ENCODE peak calls at places on chromosomes 2 and 18, in seven cellular contexts. F is CD4-positive, alpha-beta T cell; Z is neuronal stem cell; I is GM23338; U is neural progenitor cell; H is spleen; T is A549. O is an unnamed sample.
A peak's percentile ranks its signal among the peaks of the same experiment; 100 is the strongest.

GRCh38 chr2:13230221-13230620 is 513.5 kb downstream of the TRIB2 start:
- DNase-seq in F (no peak), Z (no peak), I (no peak), U (no peak), H (no peak), T (no peak), O (no peak)

GRCh38 chr2:67954125-67954748 is 108.6 kb downstream of the C1D start:
- DNase-seq in F (no peak), Z (no peak), I (peak; percentile 10), U (no peak), H (no peak), T (no peak), O (peak; percentile 34)

GRCh38 chr2:19435815-19436214 is 77.4 kb upstream of the OSR1 start:
- DNase-seq in F (no peak), Z (no peak), I (no peak), U (no peak), H (no peak), T (no peak), O (no peak)

GRCh38 chr18:52348209-52348608 is 8.2 kb downstream of the DCC start:
- DNase-seq in F (no peak), Z (no peak), I (peak; percentile 83), U (peak; percentile 46), H (no peak), T (no peak), O (no peak)

GRCh38 chr2:222270436-222270835 is 28.4 kb downstream of the PAX3 start:
- DNase-seq in F (no peak), Z (no peak), I (no peak), U (no peak), H (no peak), T (no peak), O (no peak)

GRCh38 chr2:70240599-70240998 is 7.8 kb downstream of the TIA1 start:
- DNase-seq in F (no peak), Z (no peak), I (no peak), U (no peak), H (no peak), T (no peak), O (no peak)

GRCh38 chr2:60394467-60394866 is 159.0 kb downstream of the BCL11A start:
- DNase-seq in F (no peak), Z (no peak), I (no peak), U (no peak), H (no peak), T (no peak), O (no peak)

GRCh38 chr2:37326285-37326684 is 1.7 kb upstream of the PRKD3 start:
- DNase-seq in F (no peak), Z (no peak), I (no peak), U (no peak), H (no peak), T (no peak), O (no peak)

GRCh38 chr2:154484338-154485099 is 214.0 kb upstream of the KCNJ3 start:
- DNase-seq in F (no peak), Z (no peak), I (peak; percentile 4), U (no peak), H (no peak), T (no peak), O (no peak)

GRCh38 chr18:49853436-49853835 is 40.1 kb upstream of the ACAA2 start:
- DNase-seq in F (no peak), Z (no peak), I (no peak), U (no peak), H (no peak), T (no peak), O (no peak)

GRCh38 chr18:41059126-41059415 is 896.0 kb upstream of the PIK3C3 start:
- DNase-seq in F (no peak), Z (no peak), I (no peak), U (no peak), H (no peak), T (no peak), O (no peak)

GRCh38 chr18:79471048-79471447 is 75.3 kb downstream of the NFATC1 start:
- DNase-seq in F (no peak), Z (no peak), I (no peak), U (no peak), H (no peak), T (no peak), O (no peak)

GRCh38 chr2:120978359-120979050 is 242.8 kb downstream of the GLI2 start:
- DNase-seq in F (no peak), Z (no peak), I (no peak), U (no peak), H (peak; percentile 68), T (peak; percentile 29), O (no peak)

GRCh38 chr2:117977696-117978095 is 36.2 kb downstream of the CCDC93 start:
- DNase-seq in F (no peak), Z (no peak), I (no peak), U (no peak), H (no peak), T (no peak), O (no peak)

GRCh38 chr2:240719676-240720545 is 28.2 kb downstream of the AQP12A start:
- DNase-seq in F (no peak), Z (no peak), I (no peak), U (no peak), H (no peak), T (no peak), O (no peak)

GRCh38 chr2:123670286-123670685 is 354.8 kb upstream of the CNTNAP5 start:
- DNase-seq in F (no peak), Z (no peak), I (no peak), U (no peak), H (no peak), T (no peak), O (no peak)

GRCh38 chr2:212098966-212099365 is 439.6 kb downstream of the ERBB4 start:
- DNase-seq in F (no peak), Z (no peak), I (no peak), U (no peak), H (no peak), T (no peak), O (no peak)

GRCh38 chr2:98548920-98549818 is 59.1 kb downstream of the COA5 start:
- DNase-seq in F (no peak), Z (no peak), I (no peak), U (no peak), H (peak; percentile 50), T (no peak), O (no peak)

GRCh38 chr2:3637692-3638455 is 20.1 kb upstream of the ALLC start:
- DNase-seq in F (no peak), Z (no peak), I (no peak), U (no peak), H (peak; percentile 72), T (no peak), O (no peak)

GRCh38 chr2:109210431-109211200 is 81.6 kb downstream of the SH3RF3 start:
- DNase-seq in F (no peak), Z (no peak), I (no peak), U (no peak), H (no peak), T (no peak), O (no peak)

GRCh38 chr2:31579996-31580320 is 780 bp downstream of the SRD5A2 start:
- DNase-seq in F (no peak), Z (no peak), I (no peak), U (no peak), H (no peak), T (no peak), O (no peak)

GRCh38 chr18:51135361-51135760 is 62.1 kb downstream of the MEX3C start:
- DNase-seq in F (no peak), Z (no peak), I (no peak), U (no peak), H (no peak), T (no peak), O (peak; percentile 74)

GRCh38 chr2:129070663-129071062 is 752.0 kb upstream of the HS6ST1 start:
- DNase-seq in F (no peak), Z (no peak), I (no peak), U (no peak), H (no peak), T (no peak), O (no peak)

GRCh38 chr2:28977176-28977875 is 3.8 kb upstream of the TOGARAM2 start:
- DNase-seq in F (no peak), Z (no peak), I (no peak), U (no peak), H (no peak), T (no peak), O (no peak)

GRCh38 chr2:179268277-179268935 is 3.8 kb upstream of the SESTD1 start:
- DNase-seq in F (no peak), Z (no peak), I (no peak), U (peak; percentile 34), H (no peak), T (peak; percentile 7), O (peak; percentile 89)

GRCh38 chr2:46963961-46964673 is 48.5 kb upstream of the MCFD2 start:
- DNase-seq in F (no peak), Z (no peak), I (no peak), U (no peak), H (no peak), T (no peak), O (no peak)

DNA sequence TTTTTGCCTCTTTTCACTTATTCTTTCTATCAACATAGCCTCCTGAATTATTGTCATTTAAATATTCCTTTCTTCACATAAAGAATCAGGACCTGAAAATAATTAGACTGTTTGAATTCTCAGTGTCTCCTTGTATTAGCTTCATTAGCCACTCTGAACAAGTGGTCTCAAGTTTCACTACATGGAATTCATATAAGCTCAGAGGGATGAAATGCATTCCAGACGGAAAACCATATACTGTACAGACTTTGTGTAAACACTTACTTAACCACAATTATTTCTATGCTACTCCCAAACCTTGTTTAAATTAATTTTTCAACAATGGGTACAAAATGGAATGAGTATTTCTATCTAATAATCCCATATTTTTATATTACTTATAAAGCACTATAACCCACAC is 53.4 kb downstream of the CHN1 start:
- DNase-seq in F (no peak), Z (no peak), I (no peak), U (peak; percentile 15), H (no peak), T (no peak), O (no peak)
- H3K27ac ChIP-seq in F (no peak overlapping the region), Z (no peak overlapping the region), I (no peak overlapping the region), U (peak overlapping the region; percentile 18), H (no peak overlapping the region), T (no peak overlapping the region), O (no peak overlapping the region)

GRCh38 chr2:208025037-208025813 is at the start of gene PLEKHM3:
- DNase-seq in F (peak; percentile 66), Z (peak; percentile 83), I (peak; percentile 92), U (peak; percentile 90), H (peak; percentile 96), T (peak; percentile 50), O (no peak)
- H3K27ac ChIP-seq in F (peak within 1 kb of the TSS; percentile 63), Z (no peak within 1 kb of the TSS), I (peak within 1 kb of the TSS; percentile 94), U (no peak within 1 kb of the TSS), H (peak within 1 kb of the TSS; percentile 86), T (peak within 1 kb of the TSS; percentile 89), O (peak within 1 kb of the TSS; percentile 52)

DNA sequence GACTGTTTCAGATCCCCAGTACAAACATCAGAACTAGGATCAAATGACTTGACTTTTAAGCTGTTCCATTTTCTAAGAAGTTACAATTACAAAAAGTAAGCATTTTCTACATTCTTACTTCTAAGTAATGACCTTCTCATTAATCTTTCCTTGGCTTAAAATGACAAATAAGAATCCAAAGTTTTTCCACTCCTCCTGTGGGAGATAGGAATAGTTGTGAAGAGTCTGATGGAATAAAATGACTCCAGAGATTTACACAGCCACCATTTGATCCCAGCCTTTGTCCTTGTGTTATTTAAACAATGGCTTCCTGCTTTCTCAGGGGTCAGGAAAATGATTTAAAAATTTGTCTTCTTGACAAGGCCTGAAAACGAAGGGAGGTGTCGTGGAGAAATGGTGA is 106.7 kb downstream of the GALNT3 start:
- DNase-seq in F (no peak), Z (no peak), I (no peak), U (no peak), H (no peak), T (no peak), O (no peak)
- H3K27ac ChIP-seq in F (no peak overlapping the region), Z (no peak overlapping the region), I (no peak overlapping the region), U (no peak overlapping the region), H (peak overlapping the region; percentile 43), T (no peak overlapping the region), O (no peak overlapping the region)

GRCh38 chr2:11480406-11480805 is 14.4 kb upstream of the E2F6 start:
- DNase-seq in F (no peak), Z (no peak), I (no peak), U (no peak), H (no peak), T (no peak), O (no peak)
- H3K27ac ChIP-seq in F (no peak overlapping the region), Z (no peak overlapping the region), I (no peak overlapping the region), U (no peak overlapping the region), H (no peak overlapping the region), T (no peak overlapping the region), O (no peak overlapping the region)

O was measured in epithelial cell of prostate.